ENCODE peak calls at places on chromosomes 4 and X, in five cellular contexts. K is activated effector memory CD4-positive, alpha-beta T cell treated with anti-CD3 and anti-CD28 coated beads, Interleukin-2, amount 50 U/mL, for 16 hours; I is H9; H is cardiac fibroblast; G is Right ventricle myocardium inferior. B is an unnamed sample.

GRCh38 chr4:73872331-73873108 is 3.3 kb downstream of the CXCL1 start:
- DNase-seq in H (peak), I (no peak), K (no peak), G (no peak), B (no peak)

GRCh38 chr4:87317527-87317926 is 5.2 kb downstream of the HSD17B13 start:
- DNase-seq in I (no peak), G (no peak), K (no peak), H (peak), B (no peak)

GRCh38 chr4:15920723-15921591 is 17.6 kb downstream of the FGFBP1 start:
- DNase-seq in G (no peak), H (peak), I (no peak), K (no peak), B (no peak)

GRCh38 chrX:97399400-97399799 is 515.7 kb downstream of the RPA4 start:
- DNase-seq in I (no peak), G (no peak), K (no peak), H (peak), B (no peak)

GRCh38 chr4:157220026-157220881 is at the start of gene GRIA2:
- DNase-seq in G (no peak), I (peak), H (peak), K (no peak), B (peak)

GRCh38 chrX:19649227-19650009 is 134.1 kb upstream of the MAP3K15 start:
- DNase-seq in H (peak), K (no peak), G (no peak), I (no peak), B (no peak)

GRCh38 chr4:121270384-121270783 is 106.3 kb upstream of the TNIP3 start:
- DNase-seq in H (peak), I (no peak), K (no peak), G (no peak), B (no peak)

GRCh38 chrX:91389026-91389425 is 45.6 kb upstream of the PABPC5 start:
- DNase-seq in H (no peak), G (no peak), I (no peak), K (no peak), B (no peak)

GRCh38 chrX:16451331-16451730 is 198.6 kb upstream of the S100G start:
- DNase-seq in H (peak), I (no peak), G (no peak), K (no peak), B (no peak)

GRCh38 chr4:101655005-101655404 is 135.5 kb upstream of the BANK1 start:
- DNase-seq in G (no peak), H (no peak), K (no peak), I (no peak), B (no peak)

GRCh38 chr4:137961051-137961438 is 281.1 kb downstream of the SLC7A11 start:
- DNase-seq in I (no peak), H (peak), G (no peak), K (no peak), B (no peak)

GRCh38 chr4:61514991-61515390 is 314.9 kb downstream of the ADGRL3 start:
- DNase-seq in H (no peak), I (no peak), G (no peak), K (no peak), B (no peak)

GRCh38 chrX:115576676-115577075 is 15.7 kb downstream of the PLS3 start:
- DNase-seq in G (no peak), I (no peak), H (no peak), K (no peak), B (no peak)

GRCh38 chr4:101160792-101161592 is 186.3 kb downstream of the PPP3CA start:
- DNase-seq in I (no peak), G (no peak), K (no peak), H (no peak), B (no peak)

GRCh38 chr4:41744572-41745291 is 3.8 kb downstream of the PHOX2B start:
- DNase-seq in G (no peak), I (peak), K (no peak), H (no peak), B (peak)

B was measured in neural progenitor cell.